ENCODE peak calls at places on chromosome 1, in ten cellular contexts. One of them, this sample, is unnamed.

GRCh38 chr1:17564458-17565393 is 25.2 kb downstream of the ARHGEF10L start:
- DNase-seq in cardiac fibroblast: no peak
- DNase-seq in tibial artery: peak
- DNase-seq in cardiac muscle cell: no peak
- DNase-seq in HAP-1: no peak
- DNase-seq in ascending aorta: peak
- DNase-seq in dorsolateral prefrontal cortex: no peak
- DNase-seq in A673: no peak
- DNase-seq in CD8-positive, alpha-beta memory T cell: no peak
- DNase-seq in retinal pigment epithelial cell: peak
- DNase-seq in this sample: no peak

GRCh38 chr1:199279872-199280649 is 641.2 kb downstream of the PTPRC start:
- DNase-seq in cardiac fibroblast: no peak
- DNase-seq in tibial artery: no peak
- DNase-seq in cardiac muscle cell: no peak
- DNase-seq in HAP-1: no peak
- DNase-seq in ascending aorta: no peak
- DNase-seq in dorsolateral prefrontal cortex: no peak
- DNase-seq in A673: peak
- DNase-seq in CD8-positive, alpha-beta memory T cell: no peak
- DNase-seq in retinal pigment epithelial cell: no peak
- DNase-seq in this sample: no peak

GRCh38 chr1:71179997-71180396 is 99.2 kb upstream of the ZRANB2 start:
- DNase-seq in cardiac fibroblast: no peak
- DNase-seq in tibial artery: no peak
- DNase-seq in cardiac muscle cell: no peak
- DNase-seq in HAP-1: no peak
- DNase-seq in ascending aorta: no peak
- DNase-seq in dorsolateral prefrontal cortex: no peak
- DNase-seq in A673: no peak
- DNase-seq in CD8-positive, alpha-beta memory T cell: no peak
- DNase-seq in retinal pigment epithelial cell: no peak
- DNase-seq in this sample: no peak

GRCh38 chr1:64933296-64934070 is 32.9 kb downstream of the JAK1 start:
- DNase-seq in cardiac fibroblast: peak
- DNase-seq in tibial artery: peak
- DNase-seq in cardiac muscle cell: peak
- DNase-seq in HAP-1: no peak
- DNase-seq in ascending aorta: peak
- DNase-seq in dorsolateral prefrontal cortex: peak
- DNase-seq in A673: peak
- DNase-seq in CD8-positive, alpha-beta memory T cell: no peak
- DNase-seq in retinal pigment epithelial cell: no peak
- DNase-seq in this sample: peak

GRCh38 chr1:26274801-26275425 is 5.0 kb upstream of the SH3BGRL3 start:
- DNase-seq in cardiac fibroblast: peak
- DNase-seq in tibial artery: no peak
- DNase-seq in cardiac muscle cell: peak
- DNase-seq in HAP-1: no peak
- DNase-seq in ascending aorta: no peak
- DNase-seq in dorsolateral prefrontal cortex: no peak
- DNase-seq in A673: no peak
- DNase-seq in CD8-positive, alpha-beta memory T cell: no peak
- DNase-seq in retinal pigment epithelial cell: no peak
- DNase-seq in this sample: no peak

GRCh38 chr1:102183711-102184110 is 187.0 kb upstream of the OLFM3 start:
- DNase-seq in cardiac fibroblast: no peak
- DNase-seq in tibial artery: no peak
- DNase-seq in cardiac muscle cell: no peak
- DNase-seq in HAP-1: no peak
- DNase-seq in ascending aorta: no peak
- DNase-seq in dorsolateral prefrontal cortex: no peak
- DNase-seq in A673: peak
- DNase-seq in CD8-positive, alpha-beta memory T cell: no peak
- DNase-seq in retinal pigment epithelial cell: no peak
- DNase-seq in this sample: no peak

GRCh38 chr1:185628102-185628501 is 106.1 kb upstream of the HMCN1 start:
- DNase-seq in cardiac fibroblast: no peak
- DNase-seq in tibial artery: no peak
- DNase-seq in cardiac muscle cell: no peak
- DNase-seq in HAP-1: no peak
- DNase-seq in ascending aorta: no peak
- DNase-seq in dorsolateral prefrontal cortex: no peak
- DNase-seq in A673: no peak
- DNase-seq in CD8-positive, alpha-beta memory T cell: no peak
- DNase-seq in retinal pigment epithelial cell: no peak
- DNase-seq in this sample: no peak

GRCh38 chr1:215594640-215595039 is 27.5 kb downstream of the KCTD3 start:
- DNase-seq in cardiac fibroblast: no peak
- DNase-seq in tibial artery: no peak
- DNase-seq in cardiac muscle cell: no peak
- DNase-seq in HAP-1: no peak
- DNase-seq in ascending aorta: no peak
- DNase-seq in dorsolateral prefrontal cortex: no peak
- DNase-seq in A673: no peak
- DNase-seq in CD8-positive, alpha-beta memory T cell: no peak
- DNase-seq in retinal pigment epithelial cell: no peak
- DNase-seq in this sample: no peak

GRCh38 chr1:104238991-104239390 is 489.3 kb downstream of the AMY1C start:
- DNase-seq in cardiac fibroblast: no peak
- DNase-seq in tibial artery: no peak
- DNase-seq in cardiac muscle cell: no peak
- DNase-seq in HAP-1: no peak
- DNase-seq in ascending aorta: no peak
- DNase-seq in dorsolateral prefrontal cortex: no peak
- DNase-seq in A673: peak
- DNase-seq in CD8-positive, alpha-beta memory T cell: no peak
- DNase-seq in retinal pigment epithelial cell: no peak
- DNase-seq in this sample: no peak

GRCh38 chr1:2115008-2115921 is 65.1 kb downstream of the PRKCZ start:
- DNase-seq in cardiac fibroblast: no peak
- DNase-seq in tibial artery: no peak
- DNase-seq in cardiac muscle cell: no peak
- DNase-seq in HAP-1: no peak
- DNase-seq in ascending aorta: no peak
- DNase-seq in dorsolateral prefrontal cortex: peak
- DNase-seq in A673: no peak
- DNase-seq in CD8-positive, alpha-beta memory T cell: peak
- DNase-seq in retinal pigment epithelial cell: no peak
- DNase-seq in this sample: no peak

GRCh38 chr1:159214149-159214760 is 9.6 kb downstream of the ACKR1 start:
- DNase-seq in cardiac fibroblast: peak
- DNase-seq in tibial artery: no peak
- DNase-seq in cardiac muscle cell: peak
- DNase-seq in HAP-1: peak
- DNase-seq in ascending aorta: no peak
- DNase-seq in dorsolateral prefrontal cortex: no peak
- DNase-seq in A673: peak
- DNase-seq in CD8-positive, alpha-beta memory T cell: peak
- DNase-seq in retinal pigment epithelial cell: peak
- DNase-seq in this sample: peak

GRCh38 chr1:119779869-119780356 is 11.2 kb upstream of the HMGCS2 start:
- DNase-seq in cardiac fibroblast: peak
- DNase-seq in tibial artery: no peak
- DNase-seq in cardiac muscle cell: peak
- DNase-seq in HAP-1: no peak
- DNase-seq in ascending aorta: no peak
- DNase-seq in dorsolateral prefrontal cortex: no peak
- DNase-seq in A673: no peak
- DNase-seq in CD8-positive, alpha-beta memory T cell: no peak
- DNase-seq in retinal pigment epithelial cell: no peak
- DNase-seq in this sample: no peak

GRCh38 chr1:211420389-211420788 is 71.6 kb downstream of the RD3 start:
- DNase-seq in cardiac fibroblast: peak
- DNase-seq in tibial artery: no peak
- DNase-seq in cardiac muscle cell: peak
- DNase-seq in HAP-1: no peak
- DNase-seq in ascending aorta: no peak
- DNase-seq in dorsolateral prefrontal cortex: no peak
- DNase-seq in A673: peak
- DNase-seq in CD8-positive, alpha-beta memory T cell: no peak
- DNase-seq in retinal pigment epithelial cell: no peak
- DNase-seq in this sample: no peak

GRCh38 chr1:190479028-190479427 is 1.4 kb upstream of the BRINP3 start:
- DNase-seq in cardiac fibroblast: peak
- DNase-seq in tibial artery: no peak
- DNase-seq in cardiac muscle cell: peak
- DNase-seq in HAP-1: peak
- DNase-seq in ascending aorta: no peak
- DNase-seq in dorsolateral prefrontal cortex: no peak
- DNase-seq in A673: peak
- DNase-seq in CD8-positive, alpha-beta memory T cell: no peak
- DNase-seq in retinal pigment epithelial cell: no peak
- DNase-seq in this sample: no peak

GRCh38 chr1:190475394-190476250 is 2.0 kb downstream of the BRINP3 start:
- DNase-seq in cardiac fibroblast: peak
- DNase-seq in tibial artery: no peak
- DNase-seq in cardiac muscle cell: peak
- DNase-seq in HAP-1: peak
- DNase-seq in ascending aorta: no peak
- DNase-seq in dorsolateral prefrontal cortex: no peak
- DNase-seq in A673: peak
- DNase-seq in CD8-positive, alpha-beta memory T cell: no peak
- DNase-seq in retinal pigment epithelial cell: no peak
- DNase-seq in this sample: no peak

GRCh38 chr1:190478193-190479007 is 736 bp upstream of the BRINP3 start:
- DNase-seq in cardiac fibroblast: peak
- DNase-seq in tibial artery: no peak
- DNase-seq in cardiac muscle cell: peak
- DNase-seq in HAP-1: peak
- DNase-seq in ascending aorta: no peak
- DNase-seq in dorsolateral prefrontal cortex: peak
- DNase-seq in A673: peak
- DNase-seq in CD8-positive, alpha-beta memory T cell: no peak
- DNase-seq in retinal pigment epithelial cell: no peak
- DNase-seq in this sample: no peak

GRCh38 chr1:190479537-190479936 is 1.9 kb upstream of the BRINP3 start:
- DNase-seq in cardiac fibroblast: no peak
- DNase-seq in tibial artery: no peak
- DNase-seq in cardiac muscle cell: no peak
- DNase-seq in HAP-1: peak
- DNase-seq in ascending aorta: no peak
- DNase-seq in dorsolateral prefrontal cortex: peak
- DNase-seq in A673: peak
- DNase-seq in CD8-positive, alpha-beta memory T cell: no peak
- DNase-seq in retinal pigment epithelial cell: no peak
- DNase-seq in this sample: no peak

GRCh38 chr1:190477687-190478192 is at the start of gene BRINP3:
- DNase-seq in cardiac fibroblast: no peak
- DNase-seq in tibial artery: no peak
- DNase-seq in cardiac muscle cell: no peak
- DNase-seq in HAP-1: peak
- DNase-seq in ascending aorta: no peak
- DNase-seq in dorsolateral prefrontal cortex: no peak
- DNase-seq in A673: peak
- DNase-seq in CD8-positive, alpha-beta memory T cell: no peak
- DNase-seq in retinal pigment epithelial cell: no peak
- DNase-seq in this sample: no peak
- H3K4me3 ChIP-seq in cardiac fibroblast: peak
- H3K4me3 ChIP-seq in tibial artery: peak
- H3K4me3 ChIP-seq in cardiac muscle cell: peak
- H3K4me3 ChIP-seq in HAP-1: peak
- H3K4me3 ChIP-seq in ascending aorta: peak
- H3K4me3 ChIP-seq in dorsolateral prefrontal cortex: peak
- H3K4me3 ChIP-seq in A673: peak
- H3K4me3 ChIP-seq in CD8-positive, alpha-beta memory T cell: no peak
- H3K4me3 ChIP-seq in retinal pigment epithelial cell: peak
- H3K4me3 ChIP-seq in this sample: no peak

GRCh38 chr1:31785947-31786290 is 21.8 kb upstream of the ADGRB2 start:
- DNase-seq in cardiac fibroblast: no peak
- DNase-seq in tibial artery: peak
- DNase-seq in cardiac muscle cell: no peak
- DNase-seq in HAP-1: no peak
- DNase-seq in ascending aorta: no peak
- DNase-seq in dorsolateral prefrontal cortex: no peak
- DNase-seq in A673: no peak
- DNase-seq in CD8-positive, alpha-beta memory T cell: no peak
- DNase-seq in retinal pigment epithelial cell: no peak
- DNase-seq in this sample: no peak
- H3K4me3 ChIP-seq in cardiac fibroblast: no peak
- H3K4me3 ChIP-seq in tibial artery: no peak
- H3K4me3 ChIP-seq in cardiac muscle cell: no peak
- H3K4me3 ChIP-seq in HAP-1: no peak
- H3K4me3 ChIP-seq in ascending aorta: no peak
- H3K4me3 ChIP-seq in dorsolateral prefrontal cortex: no peak
- H3K4me3 ChIP-seq in A673: no peak
- H3K4me3 ChIP-seq in CD8-positive, alpha-beta memory T cell: no peak
- H3K4me3 ChIP-seq in retinal pigment epithelial cell: no peak
- H3K4me3 ChIP-seq in this sample: no peak

GRCh38 chr1:145846191-145846590 is 761 bp downstream of the NUDT17 start:
- DNase-seq in cardiac fibroblast: peak
- DNase-seq in tibial artery: no peak
- DNase-seq in cardiac muscle cell: peak
- DNase-seq in HAP-1: no peak
- DNase-seq in ascending aorta: no peak
- DNase-seq in dorsolateral prefrontal cortex: no peak
- DNase-seq in A673: peak
- DNase-seq in CD8-positive, alpha-beta memory T cell: peak
- DNase-seq in retinal pigment epithelial cell: no peak
- DNase-seq in this sample: peak
- H3K4me3 ChIP-seq in cardiac fibroblast: peak
- H3K4me3 ChIP-seq in tibial artery: peak
- H3K4me3 ChIP-seq in cardiac muscle cell: peak
- H3K4me3 ChIP-seq in HAP-1: peak
- H3K4me3 ChIP-seq in ascending aorta: no peak
- H3K4me3 ChIP-seq in dorsolateral prefrontal cortex: peak
- H3K4me3 ChIP-seq in A673: peak
- H3K4me3 ChIP-seq in CD8-positive, alpha-beta memory T cell: peak
- H3K4me3 ChIP-seq in retinal pigment epithelial cell: peak
- H3K4me3 ChIP-seq in this sample: peak

GRCh38 chr1:16221499-16221898 is 9.0 kb upstream of the ARHGEF19 start:
- DNase-seq in cardiac fibroblast: no peak
- DNase-seq in tibial artery: no peak
- DNase-seq in cardiac muscle cell: no peak
- DNase-seq in HAP-1: no peak
- DNase-seq in ascending aorta: no peak
- DNase-seq in dorsolateral prefrontal cortex: no peak
- DNase-seq in A673: no peak
- DNase-seq in CD8-positive, alpha-beta memory T cell: no peak
- DNase-seq in retinal pigment epithelial cell: no peak
- DNase-seq in this sample: no peak

GRCh38 chr1:16229976-16230740 is 6.8 kb downstream of the CPLANE2 start:
- DNase-seq in cardiac fibroblast: no peak
- DNase-seq in tibial artery: no peak
- DNase-seq in cardiac muscle cell: no peak
- DNase-seq in HAP-1: no peak
- DNase-seq in ascending aorta: no peak
- DNase-seq in dorsolateral prefrontal cortex: no peak
- DNase-seq in A673: no peak
- DNase-seq in CD8-positive, alpha-beta memory T cell: no peak
- DNase-seq in retinal pigment epithelial cell: no peak
- DNase-seq in this sample: no peak

GRCh38 chr1:16226495-16227179 is 10.3 kb downstream of the CPLANE2 start:
- DNase-seq in cardiac fibroblast: peak
- DNase-seq in tibial artery: no peak
- DNase-seq in cardiac muscle cell: peak
- DNase-seq in HAP-1: no peak
- DNase-seq in ascending aorta: no peak
- DNase-seq in dorsolateral prefrontal cortex: no peak
- DNase-seq in A673: no peak
- DNase-seq in CD8-positive, alpha-beta memory T cell: no peak
- DNase-seq in retinal pigment epithelial cell: no peak
- DNase-seq in this sample: no peak

GRCh38 chr1:16224472-16224871 is 12.0 kb upstream of the ARHGEF19 start:
- DNase-seq in cardiac fibroblast: no peak
- DNase-seq in tibial artery: no peak
- DNase-seq in cardiac muscle cell: no peak
- DNase-seq in HAP-1: no peak
- DNase-seq in ascending aorta: no peak
- DNase-seq in dorsolateral prefrontal cortex: no peak
- DNase-seq in A673: no peak
- DNase-seq in CD8-positive, alpha-beta memory T cell: no peak
- DNase-seq in retinal pigment epithelial cell: no peak
- DNase-seq in this sample: no peak

GRCh38 chr1:16226129-16226494 is 10.9 kb downstream of the CPLANE2 start:
- DNase-seq in cardiac fibroblast: no peak
- DNase-seq in tibial artery: no peak
- DNase-seq in cardiac muscle cell: no peak
- DNase-seq in HAP-1: no peak
- DNase-seq in ascending aorta: no peak
- DNase-seq in dorsolateral prefrontal cortex: no peak
- DNase-seq in A673: no peak
- DNase-seq in CD8-positive, alpha-beta memory T cell: no peak
- DNase-seq in retinal pigment epithelial cell: no peak
- DNase-seq in this sample: no peak
- H3K4me3 ChIP-seq in cardiac fibroblast: no peak
- H3K4me3 ChIP-seq in tibial artery: no peak
- H3K4me3 ChIP-seq in cardiac muscle cell: no peak
- H3K4me3 ChIP-seq in HAP-1: no peak
- H3K4me3 ChIP-seq in ascending aorta: no peak
- H3K4me3 ChIP-seq in dorsolateral prefrontal cortex: no peak
- H3K4me3 ChIP-seq in A673: no peak
- H3K4me3 ChIP-seq in CD8-positive, alpha-beta memory T cell: no peak
- H3K4me3 ChIP-seq in retinal pigment epithelial cell: no peak
- H3K4me3 ChIP-seq in this sample: no peak

This sample was measured in naive thymus-derived CD4-positive, alpha-beta T cell.